ENCODE peak calls at places on chromosomes 1 and 21, in nine cellular contexts. One of them, this sample, is unnamed.

GRCh38 chr1:180181048-180181447 is 26.4 kb downstream of the QSOX1 start:
- DNase-seq in mammary epithelial cell: no peak
- DNase-seq in hepatocyte: peak
- DNase-seq in PC-3: peak
- DNase-seq in A673: peak
- DNase-seq in PC-9: no peak
- DNase-seq in endothelial cell of umbilical vein: peak
- DNase-seq in K562: peak
- DNase-seq in H1: no peak
- DNase-seq in this sample: peak

GRCh38 chr21:21067375-21067774 is 69.2 kb downstream of the NCAM2 start:
- DNase-seq in mammary epithelial cell: no peak
- DNase-seq in hepatocyte: no peak
- DNase-seq in PC-3: no peak
- DNase-seq in A673: no peak
- DNase-seq in PC-9: no peak
- DNase-seq in endothelial cell of umbilical vein: no peak
- DNase-seq in K562: no peak
- DNase-seq in H1: no peak
- DNase-seq in this sample: no peak

GRCh38 chr1:84541679-84542078 is 32.6 kb downstream of the CTBS start:
- DNase-seq in mammary epithelial cell: no peak
- DNase-seq in hepatocyte: no peak
- DNase-seq in PC-3: peak
- DNase-seq in A673: no peak
- DNase-seq in PC-9: no peak
- DNase-seq in endothelial cell of umbilical vein: no peak
- DNase-seq in K562: no peak
- DNase-seq in H1: no peak
- DNase-seq in this sample: peak

GRCh38 chr1:165695011-165695410 is 3.4 kb downstream of the ALDH9A1 start:
- DNase-seq in mammary epithelial cell: no peak
- DNase-seq in hepatocyte: peak
- DNase-seq in PC-3: no peak
- DNase-seq in A673: no peak
- DNase-seq in PC-9: no peak
- DNase-seq in endothelial cell of umbilical vein: no peak
- DNase-seq in K562: no peak
- DNase-seq in H1: no peak
- DNase-seq in this sample: no peak

GRCh38 chr1:47533176-47534039 is 95.6 kb downstream of the FOXD2 start:
- DNase-seq in mammary epithelial cell: no peak
- DNase-seq in hepatocyte: peak
- DNase-seq in PC-3: no peak
- DNase-seq in A673: peak
- DNase-seq in PC-9: no peak
- DNase-seq in endothelial cell of umbilical vein: peak
- DNase-seq in K562: peak
- DNase-seq in H1: peak
- DNase-seq in this sample: peak

GRCh38 chr1:155540000-155540874 is 22.4 kb downstream of the ASH1L start:
- DNase-seq in mammary epithelial cell: no peak
- DNase-seq in hepatocyte: no peak
- DNase-seq in PC-3: no peak
- DNase-seq in A673: no peak
- DNase-seq in PC-9: no peak
- DNase-seq in endothelial cell of umbilical vein: no peak
- DNase-seq in K562: no peak
- DNase-seq in H1: peak
- DNase-seq in this sample: no peak

GRCh38 chr1:168100315-168101002 is 36.3 kb downstream of the GPR161 start:
- DNase-seq in mammary epithelial cell: peak
- DNase-seq in hepatocyte: no peak
- DNase-seq in PC-3: no peak
- DNase-seq in A673: no peak
- DNase-seq in PC-9: no peak
- DNase-seq in endothelial cell of umbilical vein: no peak
- DNase-seq in K562: no peak
- DNase-seq in H1: no peak
- DNase-seq in this sample: no peak

GRCh38 chr1:55716610-55717009 is 501.4 kb upstream of the USP24 start:
- DNase-seq in mammary epithelial cell: peak
- DNase-seq in hepatocyte: no peak
- DNase-seq in PC-3: no peak
- DNase-seq in A673: no peak
- DNase-seq in PC-9: no peak
- DNase-seq in endothelial cell of umbilical vein: no peak
- DNase-seq in K562: no peak
- DNase-seq in H1: no peak
- DNase-seq in this sample: peak

GRCh38 chr1:1602321-1602931 is 2.5 kb upstream of the FNDC10 start:
- DNase-seq in mammary epithelial cell: no peak
- DNase-seq in hepatocyte: no peak
- DNase-seq in PC-3: no peak
- DNase-seq in A673: no peak
- DNase-seq in PC-9: no peak
- DNase-seq in endothelial cell of umbilical vein: no peak
- DNase-seq in K562: no peak
- DNase-seq in H1: no peak
- DNase-seq in this sample: no peak

GRCh38 chr1:94309216-94309615 is 71.8 kb upstream of the ARHGAP29 start:
- DNase-seq in mammary epithelial cell: no peak
- DNase-seq in hepatocyte: no peak
- DNase-seq in PC-3: no peak
- DNase-seq in A673: no peak
- DNase-seq in PC-9: no peak
- DNase-seq in endothelial cell of umbilical vein: no peak
- DNase-seq in K562: no peak
- DNase-seq in H1: no peak
- DNase-seq in this sample: no peak

GRCh38 chr21:46411691-46412090 is 47.0 kb upstream of the DIP2A start:
- DNase-seq in mammary epithelial cell: no peak
- DNase-seq in hepatocyte: no peak
- DNase-seq in PC-3: no peak
- DNase-seq in A673: no peak
- DNase-seq in PC-9: no peak
- DNase-seq in endothelial cell of umbilical vein: no peak
- DNase-seq in K562: no peak
- DNase-seq in H1: no peak
- DNase-seq in this sample: no peak

GRCh38 chr1:230545181-230545580 is 97.1 kb upstream of the COG2 start:
- DNase-seq in mammary epithelial cell: no peak
- DNase-seq in hepatocyte: no peak
- DNase-seq in PC-3: no peak
- DNase-seq in A673: no peak
- DNase-seq in PC-9: no peak
- DNase-seq in endothelial cell of umbilical vein: no peak
- DNase-seq in K562: no peak
- DNase-seq in H1: no peak
- DNase-seq in this sample: no peak

GRCh38 chr1:117967472-117967871 is 37.9 kb downstream of the WDR3 start:
- DNase-seq in mammary epithelial cell: peak
- DNase-seq in hepatocyte: peak
- DNase-seq in PC-3: peak
- DNase-seq in A673: peak
- DNase-seq in PC-9: no peak
- DNase-seq in endothelial cell of umbilical vein: no peak
- DNase-seq in K562: no peak
- DNase-seq in H1: no peak
- DNase-seq in this sample: peak
- TF ChIP-seq CTCF in mammary epithelial cell: peak
- TF ChIP-seq CTCF in hepatocyte: peak
- TF ChIP-seq CTCF in PC-3: peak
- TF ChIP-seq CTCF in A673: peak
- TF ChIP-seq CTCF in PC-9: peak
- TF ChIP-seq CTCF in endothelial cell of umbilical vein: no peak
- TF ChIP-seq CTCF in K562: no peak
- TF ChIP-seq CTCF in H1: no peak
- TF ChIP-seq CTCF in this sample: no peak

GRCh38 chr21:41897690-41898089 is 18.5 kb upstream of the PRDM15 start:
- DNase-seq in mammary epithelial cell: no peak
- DNase-seq in hepatocyte: no peak
- DNase-seq in PC-3: no peak
- DNase-seq in A673: peak
- DNase-seq in PC-9: no peak
- DNase-seq in endothelial cell of umbilical vein: no peak
- DNase-seq in K562: no peak
- DNase-seq in H1: peak
- DNase-seq in this sample: no peak

GRCh38 chr21:41894922-41895557 is 15.9 kb upstream of the PRDM15 start:
- DNase-seq in mammary epithelial cell: no peak
- DNase-seq in hepatocyte: peak
- DNase-seq in PC-3: peak
- DNase-seq in A673: no peak
- DNase-seq in PC-9: peak
- DNase-seq in endothelial cell of umbilical vein: peak
- DNase-seq in K562: peak
- DNase-seq in H1: no peak
- DNase-seq in this sample: peak

GRCh38 chr21:41895643-41896493 is 16.7 kb upstream of the PRDM15 start:
- DNase-seq in mammary epithelial cell: no peak
- DNase-seq in hepatocyte: no peak
- DNase-seq in PC-3: no peak
- DNase-seq in A673: no peak
- DNase-seq in PC-9: no peak
- DNase-seq in endothelial cell of umbilical vein: peak
- DNase-seq in K562: peak
- DNase-seq in H1: peak
- DNase-seq in this sample: peak

GRCh38 chr21:41898998-41899397 is 19.9 kb upstream of the PRDM15 start:
- DNase-seq in mammary epithelial cell: no peak
- DNase-seq in hepatocyte: no peak
- DNase-seq in PC-3: no peak
- DNase-seq in A673: no peak
- DNase-seq in PC-9: no peak
- DNase-seq in endothelial cell of umbilical vein: no peak
- DNase-seq in K562: no peak
- DNase-seq in H1: no peak
- DNase-seq in this sample: no peak

GRCh38 chr21:41897047-41897669 is 18.0 kb upstream of the PRDM15 start:
- DNase-seq in mammary epithelial cell: no peak
- DNase-seq in hepatocyte: no peak
- DNase-seq in PC-3: no peak
- DNase-seq in A673: no peak
- DNase-seq in PC-9: no peak
- DNase-seq in endothelial cell of umbilical vein: no peak
- DNase-seq in K562: no peak
- DNase-seq in H1: no peak
- DNase-seq in this sample: no peak
- TF ChIP-seq EZH2 in mammary epithelial cell: no peak
- TF ChIP-seq EZH2 in hepatocyte: no peak
- TF ChIP-seq EZH2 in PC-3: no peak
- TF ChIP-seq EZH2 in A673: no peak
- TF ChIP-seq EZH2 in PC-9: no peak
- TF ChIP-seq EZH2 in endothelial cell of umbilical vein: no peak
- TF ChIP-seq EZH2 in K562: no peak
- TF ChIP-seq EZH2 in H1: no peak
- TF ChIP-seq EZH2 in this sample: no peak

GRCh38 chr1:164622057-164622840 is 63.3 kb downstream of the PBX1 start:
- DNase-seq in mammary epithelial cell: no peak
- DNase-seq in hepatocyte: no peak
- DNase-seq in PC-3: no peak
- DNase-seq in A673: no peak
- DNase-seq in PC-9: no peak
- DNase-seq in endothelial cell of umbilical vein: no peak
- DNase-seq in K562: no peak
- DNase-seq in H1: no peak
- DNase-seq in this sample: no peak

GRCh38 chr1:164623805-164624204 is 64.8 kb downstream of the PBX1 start:
- DNase-seq in mammary epithelial cell: no peak
- DNase-seq in hepatocyte: no peak
- DNase-seq in PC-3: no peak
- DNase-seq in A673: no peak
- DNase-seq in PC-9: no peak
- DNase-seq in endothelial cell of umbilical vein: no peak
- DNase-seq in K562: no peak
- DNase-seq in H1: no peak
- DNase-seq in this sample: no peak

GRCh38 chr1:164624393-164624792 is 65.4 kb downstream of the PBX1 start:
- DNase-seq in mammary epithelial cell: no peak
- DNase-seq in hepatocyte: no peak
- DNase-seq in PC-3: no peak
- DNase-seq in A673: no peak
- DNase-seq in PC-9: no peak
- DNase-seq in endothelial cell of umbilical vein: no peak
- DNase-seq in K562: no peak
- DNase-seq in H1: no peak
- DNase-seq in this sample: no peak

GRCh38 chr1:164628758-164629157 is 69.8 kb downstream of the PBX1 start:
- DNase-seq in mammary epithelial cell: no peak
- DNase-seq in hepatocyte: no peak
- DNase-seq in PC-3: no peak
- DNase-seq in A673: no peak
- DNase-seq in PC-9: no peak
- DNase-seq in endothelial cell of umbilical vein: no peak
- DNase-seq in K562: no peak
- DNase-seq in H1: no peak
- DNase-seq in this sample: no peak

GRCh38 chr1:164625004-164625617 is 66.1 kb downstream of the PBX1 start:
- DNase-seq in mammary epithelial cell: no peak
- DNase-seq in hepatocyte: no peak
- DNase-seq in PC-3: peak
- DNase-seq in A673: no peak
- DNase-seq in PC-9: no peak
- DNase-seq in endothelial cell of umbilical vein: peak
- DNase-seq in K562: no peak
- DNase-seq in H1: no peak
- DNase-seq in this sample: no peak
- TF ChIP-seq CTCF in mammary epithelial cell: peak
- TF ChIP-seq CTCF in hepatocyte: peak
- TF ChIP-seq CTCF in PC-3: peak
- TF ChIP-seq CTCF in A673: peak
- TF ChIP-seq CTCF in PC-9: peak
- TF ChIP-seq CTCF in endothelial cell of umbilical vein: peak
- TF ChIP-seq CTCF in K562: no peak
- TF ChIP-seq CTCF in H1: no peak
- TF ChIP-seq CTCF in this sample: peak

DNA sequence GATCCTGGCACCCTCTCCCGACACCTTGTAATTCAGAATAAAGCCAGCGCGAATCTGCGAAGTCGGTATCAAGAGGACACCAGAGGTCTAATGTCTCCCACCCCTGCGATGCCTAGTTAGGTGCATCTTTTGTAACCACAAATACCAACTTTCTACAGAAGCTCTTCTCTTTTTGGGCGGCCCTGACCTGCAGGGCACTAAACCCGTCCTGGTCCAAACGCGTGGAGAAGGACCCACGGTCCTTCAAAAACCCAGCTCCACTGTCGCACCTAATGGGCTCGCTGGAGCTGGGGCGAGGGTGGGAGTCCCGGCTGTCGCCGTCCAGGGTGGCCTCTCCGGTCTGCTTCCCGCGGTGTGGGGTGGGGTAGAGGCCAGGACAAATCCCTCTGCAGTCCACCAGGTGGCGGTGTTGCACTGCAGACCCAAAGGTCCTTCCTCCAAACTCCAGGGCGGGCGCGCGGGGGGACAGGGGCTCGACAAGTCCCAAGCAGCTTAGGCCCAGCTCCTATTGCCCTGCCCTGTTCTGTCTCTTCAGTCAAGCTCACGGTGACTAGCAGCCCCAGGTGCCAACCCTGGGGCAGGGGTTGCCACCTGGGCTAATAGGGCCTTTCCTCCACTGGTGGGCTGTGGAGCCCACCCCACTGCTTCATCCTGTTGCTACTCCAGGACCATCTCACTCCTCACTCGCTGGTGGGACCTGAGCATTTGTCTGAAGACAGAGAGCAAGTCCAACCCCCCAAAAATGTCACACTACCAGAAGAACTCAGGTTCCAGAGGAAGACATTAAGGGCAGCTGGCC is 2.7 kb downstream of the HES3 start:
- DNase-seq in mammary epithelial cell: peak
- DNase-seq in hepatocyte: peak
- DNase-seq in PC-3: peak
- DNase-seq in A673: peak
- DNase-seq in PC-9: peak
- DNase-seq in endothelial cell of umbilical vein: peak
- DNase-seq in K562: peak
- DNase-seq in H1: peak
- DNase-seq in this sample: peak
- TF ChIP-seq EZH2 in mammary epithelial cell: no peak
- TF ChIP-seq EZH2 in hepatocyte: no peak
- TF ChIP-seq EZH2 in PC-3: no peak
- TF ChIP-seq EZH2 in A673: no peak
- TF ChIP-seq EZH2 in PC-9: no peak
- TF ChIP-seq EZH2 in endothelial cell of umbilical vein: no peak
- TF ChIP-seq EZH2 in K562: no peak
- TF ChIP-seq EZH2 in H1: no peak
- TF ChIP-seq EZH2 in this sample: peak

This sample was measured in fibroblast of lung.